ENCODE peak calls at places on chromosomes 7 and 10, in five cellular contexts. X, S, F, W and G are unnamed samples.

GRCh38 chr10:93992400-93993030 is 1.2 kb upstream of the PLCE1 start:
- DNase-seq in X (no peak), S (peak), F (no peak), W (peak), G (peak)

GRCh38 chr10:110209399-110209925 is 2.1 kb downstream of the MXI1 start:
- DNase-seq in X (peak), S (peak), F (peak), W (peak), G (peak)

GRCh38 chr7:68313806-68314205 is 1284.5 kb upstream of the AUTS2 start:
- DNase-seq in X (no peak), S (no peak), F (no peak), W (no peak), G (no peak)

GRCh38 chr7:14894826-14895225 is 7.7 kb downstream of the DGKB start:
- DNase-seq in X (no peak), S (no peak), F (no peak), W (no peak), G (peak)

GRCh38 chr7:80060218-80060806 is 74.3 kb upstream of the GNAI1 start:
- DNase-seq in X (peak), S (peak), F (no peak), W (peak), G (peak)

GRCh38 chr10:9734218-9734617 is 1283.5 kb upstream of the CELF2 start:
- DNase-seq in X (no peak), S (no peak), F (no peak), W (no peak), G (no peak)

GRCh38 chr10:110365356-110366143 is 60.8 kb upstream of the SMNDC1 start:
- DNase-seq in X (no peak), S (no peak), F (no peak), W (no peak), G (no peak)

GRCh38 chr10:17003151-17003550 is 126.5 kb downstream of the CUBN start:
- DNase-seq in X (no peak), S (peak), F (no peak), W (peak), G (no peak)

GRCh38 chr10:59971915-59972314 is 65.6 kb upstream of the CCDC6 start:
- DNase-seq in X (peak), S (no peak), F (no peak), W (peak), G (peak)

GRCh38 chr10:11242443-11243386 is 225.0 kb downstream of the CELF2 start:
- DNase-seq in X (peak), S (peak), F (no peak), W (no peak), G (no peak)

GRCh38 chr7:139355320-139355719 is 4.4 kb upstream of the LUC7L2 start:
- DNase-seq in X (no peak), S (no peak), F (no peak), W (no peak), G (no peak)

GRCh38 chr7:111424768-111425167 is 137.5 kb downstream of the IMMP2L start:
- DNase-seq in X (no peak), S (peak), F (no peak), W (peak), G (peak)

GRCh38 chr7:28536259-28536658 is 123.9 kb downstream of the CREB5 start:
- DNase-seq in X (no peak), S (peak), F (peak), W (peak), G (peak)

GRCh38 chr10:123995082-123995460 is 98.3 kb downstream of the CHST15 start:
- DNase-seq in X (no peak), S (peak), F (no peak), W (no peak), G (no peak)

GRCh38 chr7:91653257-91653656 is 227.2 kb downstream of the MTERF1 start:
- DNase-seq in X (no peak), S (no peak), F (no peak), W (no peak), G (no peak)

GRCh38 chr10:121864168-121864567 is 63.7 kb downstream of the ATE1 start:
- DNase-seq in X (no peak), S (no peak), F (no peak), W (no peak), G (no peak)

GRCh38 chr7:41882745-41883527 is 180.0 kb upstream of the INHBA start:
- DNase-seq in X (no peak), S (no peak), F (no peak), W (no peak), G (no peak)

GRCh38 chr10:50416181-50416824 is 165.0 kb upstream of the ASAH2 start:
- DNase-seq in X (no peak), S (peak), F (no peak), W (no peak), G (no peak)

GRCh38 chr7:28608766-28609165 is 196.4 kb downstream of the CREB5 start:
- DNase-seq in X (no peak), S (peak), F (no peak), W (no peak), G (peak)

GRCh38 chr10:79127151-79127961 is 58.6 kb downstream of the ZMIZ1 start:
- DNase-seq in X (no peak), S (peak), F (peak), W (peak), G (peak)

GRCh38 chr7:100894860-100895700 is 608 bp downstream of the ACHE start:
- DNase-seq in X (peak), S (no peak), F (peak), W (peak), G (peak)

GRCh38 chr7:155804897-155805825 is 7.1 kb downstream of the SHH start:
- DNase-seq in X (no peak), S (peak), F (peak), W (peak), G (peak)

GRCh38 chr10:22573820-22574569 is 140.4 kb downstream of the PIP4K2A start:
- DNase-seq in X (peak), S (peak), F (no peak), W (peak), G (peak)

GRCh38 chr10:46019541-46020343 is 10.7 kb downstream of the NCOA4 start:
- DNase-seq in X (peak), S (no peak), F (no peak), W (no peak), G (no peak)

GRCh38 chr10:46022978-46023702 is 7.3 kb downstream of the NCOA4 start:
- DNase-seq in X (no peak), S (peak), F (peak), W (peak), G (peak)

GRCh38 chr10:46019170-46019528 is 11.3 kb downstream of the NCOA4 start:
- DNase-seq in X (no peak), S (no peak), F (no peak), W (no peak), G (no peak)

GRCh38 chr10:46020344-46020656 is 10.1 kb downstream of the NCOA4 start:
- DNase-seq in X (no peak), S (no peak), F (no peak), W (no peak), G (no peak)

DNA sequence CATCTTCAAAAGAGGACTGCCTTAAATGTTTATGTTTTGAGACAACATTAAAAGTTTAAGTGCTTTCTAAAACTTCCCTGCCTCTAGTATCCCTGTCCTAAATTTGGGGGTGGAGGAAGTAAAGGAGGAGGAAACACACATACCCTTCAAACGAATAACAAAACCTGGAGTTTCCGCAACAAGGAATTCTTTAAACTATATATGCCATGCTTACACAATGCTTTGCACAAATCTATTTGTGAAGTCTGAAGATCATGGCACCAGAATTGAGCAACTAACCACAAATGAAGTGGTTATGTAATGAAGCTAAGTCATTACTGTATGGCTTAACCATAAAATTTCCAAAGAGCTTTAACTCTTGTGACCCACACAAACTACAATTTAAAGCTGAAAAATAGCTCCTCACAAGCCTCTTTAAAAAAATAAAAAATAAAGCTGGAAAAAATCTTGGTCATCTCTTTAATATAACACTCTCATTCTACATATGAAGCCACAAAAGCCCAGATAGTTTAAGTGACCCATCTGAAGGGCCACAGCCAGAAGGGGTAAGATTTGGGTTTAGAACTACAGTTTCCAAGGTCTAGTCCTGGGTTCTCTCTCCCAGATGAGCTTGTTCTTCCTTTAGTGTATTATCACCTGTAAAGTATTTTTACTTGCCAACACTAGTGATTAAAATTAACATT is 9.4 kb downstream of the NCOA4 start:
- DNase-seq in X (no peak), S (peak), F (no peak), W (no peak), G (no peak)
- H3K9ac ChIP-seq in X (peak), S (no peak), F (no peak), W (no peak), G (no peak)

DNA sequence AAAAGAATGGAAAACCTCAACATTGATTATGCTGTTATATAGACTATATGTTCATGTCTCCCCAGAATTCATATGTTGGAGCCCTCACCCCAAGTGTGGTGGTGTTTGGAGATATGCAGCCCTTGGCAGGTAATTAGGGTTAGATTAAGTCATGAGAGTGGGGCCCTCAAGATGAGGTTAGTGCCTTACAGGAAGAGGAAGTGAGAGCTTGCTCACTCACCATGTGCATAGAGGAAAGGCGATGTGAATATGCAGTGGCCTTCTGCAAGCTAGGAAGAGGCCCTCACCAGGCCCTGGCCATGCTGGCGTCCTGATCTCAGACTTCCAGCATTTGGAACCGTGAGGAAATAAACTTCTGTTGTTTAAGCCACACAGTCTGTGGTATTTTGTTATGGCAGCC is 14.8 kb downstream of the ZNF33A start:
- DNase-seq in X (peak), S (no peak), F (no peak), W (no peak), G (no peak)
- H3K27ac ChIP-seq in X (no peak), S (no peak), F (no peak), W (no peak), G (no peak)

GRCh38 chr7:150357771-150358427 is 10.7 kb upstream of the REPIN1 start:
- DNase-seq in X (no peak), S (no peak), F (no peak), W (peak), G (no peak)

GRCh38 chr7:150359007-150359917 is 9.4 kb upstream of the REPIN1 start:
- DNase-seq in X (no peak), S (no peak), F (no peak), W (no peak), G (no peak)

GRCh38 chr7:150359918-150360681 is 8.5 kb upstream of the REPIN1 start:
- DNase-seq in X (no peak), S (no peak), F (no peak), W (no peak), G (no peak)

GRCh38 chr7:150357277-150357676 is 11.3 kb upstream of the REPIN1 start:
- DNase-seq in X (no peak), S (no peak), F (no peak), W (no peak), G (no peak)

DNA sequence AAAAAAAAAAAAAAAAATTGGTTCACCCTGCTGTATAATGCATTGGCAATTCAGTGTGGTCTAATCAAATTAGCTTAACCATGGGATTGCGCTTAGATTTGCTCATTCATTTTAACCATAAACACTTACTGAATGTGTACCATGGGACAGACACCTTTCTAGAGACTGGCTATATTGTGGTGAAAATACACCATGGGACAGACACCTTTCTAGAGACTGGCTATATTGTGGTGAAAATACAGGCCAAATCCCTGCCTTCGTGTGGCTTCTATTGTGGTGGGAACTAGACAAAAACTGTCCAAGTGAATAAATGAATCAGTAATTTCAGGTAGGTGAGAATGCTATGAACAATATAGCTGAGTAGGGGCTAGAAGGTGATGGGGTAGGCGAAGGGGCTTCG is 10.2 kb upstream of the REPIN1 start:
- DNase-seq in X (no peak), S (no peak), F (no peak), W (no peak), G (no peak)
- H3K9ac ChIP-seq in X (no peak), S (no peak), F (no peak), W (no peak), G (no peak)

GRCh38 chr10:70509376-70509775 is 30.8 kb downstream of the PALD1 start:
- DNase-seq in X (no peak), S (no peak), F (no peak), W (no peak), G (no peak)
- H3K27ac ChIP-seq in X (peak), S (no peak), F (no peak), W (no peak), G (no peak)

GRCh38 chr10:75969031-75969430 is 537.6 kb downstream of the LRMDA start:
- DNase-seq in X (no peak), S (no peak), F (no peak), W (no peak), G (no peak)

GRCh38 chr10:75974080-75974479 is 542.7 kb downstream of the LRMDA start:
- DNase-seq in X (no peak), S (no peak), F (no peak), W (no peak), G (peak)

GRCh38 chr10:75971402-75972211 is 540.2 kb downstream of the LRMDA start:
- DNase-seq in X (no peak), S (peak), F (no peak), W (no peak), G (no peak)

GRCh38 chr10:75976681-75977080 is 545.3 kb downstream of the LRMDA start:
- DNase-seq in X (no peak), S (no peak), F (no peak), W (no peak), G (no peak)

DNA sequence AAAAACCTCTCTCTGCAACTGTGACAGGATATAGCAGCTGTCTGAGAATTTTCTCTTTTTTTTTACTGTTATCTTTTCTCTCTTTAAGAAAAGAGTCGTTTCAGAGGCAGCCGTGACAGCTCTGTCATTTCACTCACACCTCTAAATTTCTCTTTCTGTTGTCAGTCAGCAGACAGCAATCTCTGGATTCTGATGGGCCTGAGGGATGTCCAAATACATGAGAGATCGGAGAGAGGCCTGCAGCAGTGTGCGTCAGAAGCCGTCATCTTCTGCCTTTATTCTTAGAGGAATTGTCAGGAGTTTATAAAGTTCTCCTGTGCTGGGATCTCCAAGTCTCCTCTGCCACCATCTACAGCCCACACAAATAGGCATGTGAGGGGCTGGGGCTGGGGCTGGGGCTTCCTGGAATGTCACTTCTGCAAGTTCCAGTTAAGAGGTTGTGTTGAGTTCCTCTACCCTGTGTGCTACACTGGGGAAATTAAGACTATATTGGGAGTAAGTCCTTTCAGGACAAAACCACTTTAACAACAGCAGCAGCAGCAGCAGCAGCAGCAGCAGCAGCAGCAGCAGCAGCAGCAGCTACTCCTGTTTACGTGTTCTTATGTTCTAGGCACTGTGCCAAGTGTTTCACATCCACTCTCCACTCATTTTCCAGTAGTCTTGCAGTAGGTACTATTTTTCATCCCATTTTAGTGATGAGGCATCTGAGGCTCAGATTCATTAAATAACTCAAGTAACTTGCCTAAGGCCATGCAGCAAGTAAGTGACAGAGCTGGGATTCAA is 541.3 kb downstream of the LRMDA start:
- DNase-seq in X (no peak), S (peak), F (no peak), W (no peak), G (peak)
- H3K9ac ChIP-seq in X (no peak), S (no peak), F (no peak), W (no peak), G (no peak)

GRCh38 chr7:18693401-18693800 is 197.9 kb downstream of the HDAC9 start:
- DNase-seq in X (peak), S (peak), F (no peak), W (peak), G (peak)

GRCh38 chr7:18693826-18694225 is 198.3 kb downstream of the HDAC9 start:
- DNase-seq in X (no peak), S (no peak), F (no peak), W (no peak), G (no peak)

GRCh38 chr7:18684899-18685298 is 189.3 kb downstream of the HDAC9 start:
- DNase-seq in X (peak), S (no peak), F (no peak), W (no peak), G (no peak)

GRCh38 chr7:18685961-18686360 is 190.4 kb downstream of the HDAC9 start:
- DNase-seq in X (no peak), S (peak), F (no peak), W (no peak), G (peak)

GRCh38 chr7:18689535-18689934 is 194.0 kb downstream of the HDAC9 start:
- DNase-seq in X (no peak), S (no peak), F (no peak), W (no peak), G (no peak)
- H3K27ac ChIP-seq in X (no peak), S (no peak), F (no peak), W (no peak), G (no peak)

DNA sequence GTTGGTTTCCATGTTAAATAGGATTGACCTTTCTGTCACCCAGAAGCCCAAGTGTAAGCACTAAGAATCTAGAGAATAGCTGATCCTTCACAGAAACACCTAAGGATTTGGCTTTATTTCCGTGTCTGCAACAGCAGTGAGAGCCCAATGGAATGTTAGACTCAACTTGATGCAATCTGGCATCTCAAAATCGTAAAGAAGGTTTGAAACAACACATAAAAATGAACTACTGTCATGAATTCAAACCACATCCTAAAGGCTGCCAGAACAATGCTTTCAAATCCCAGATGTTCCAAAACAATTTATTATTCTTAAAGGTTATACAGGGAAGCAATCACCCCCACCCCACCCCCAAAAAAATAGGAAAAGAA is 18.6 kb downstream of the PPP1R3C start:
- DNase-seq in X (no peak), S (peak), F (no peak), W (no peak), G (peak)
- H3K9ac ChIP-seq in X (no peak), S (peak), F (no peak), W (no peak), G (peak)

GRCh38 chr7:1883834-1884582 is 213.9 kb downstream of the ELFN1 start:
- DNase-seq in X (no peak), S (no peak), F (peak), W (peak), G (no peak)
- H3K27ac ChIP-seq in X (no peak), S (no peak), F (no peak), W (no peak), G (no peak)

GRCh38 chr7:144019457-144019856 is 19.3 kb downstream of the OR6B1 start:
- DNase-seq in X (no peak), S (peak), F (no peak), W (peak), G (peak)
- H3K9ac ChIP-seq in X (no peak), S (no peak), F (no peak), W (no peak), G (no peak)